ENCODE peak calls at places on chromosomes 16 and 17, in four cellular contexts. One of them, this sample, is unnamed.

GRCh38 chr17:8675306-8675705 is 44.8 kb upstream of the MYH10 start:
- DNase-seq in K562: no peak
- DNase-seq in H1: no peak
- DNase-seq in HepG2: no peak
- DNase-seq in this sample: no peak

GRCh38 chr16:2985457-2985856 is 5.2 kb upstream of the PKMYT1 start:
- DNase-seq in K562: no peak
- DNase-seq in H1: no peak
- DNase-seq in HepG2: no peak
- DNase-seq in this sample: no peak

GRCh38 chr16:67926181-67926742 is 5.4 kb downstream of the CTRL start:
- DNase-seq in K562: no peak
- DNase-seq in H1: no peak
- DNase-seq in HepG2: no peak
- DNase-seq in this sample: no peak

GRCh38 chr17:8124350-8125195 is 667 bp upstream of the HES7 start:
- DNase-seq in K562: no peak
- DNase-seq in H1: peak; percentile 55
- DNase-seq in HepG2: no peak
- DNase-seq in this sample: no peak

GRCh38 chr17:7004398-7005253 is 7.8 kb upstream of the RNASEK start:
- DNase-seq in K562: peak; percentile 43
- DNase-seq in H1: peak; percentile 53
- DNase-seq in HepG2: peak; percentile 76
- DNase-seq in this sample: peak; percentile 84

GRCh38 chr17:17411692-17412091 is 65.1 kb upstream of the MED9 start:
- DNase-seq in K562: no peak
- DNase-seq in H1: no peak
- DNase-seq in HepG2: no peak
- DNase-seq in this sample: no peak

GRCh38 chr17:40485851-40486512 is 15.4 kb downstream of the TNS4 start:
- DNase-seq in K562: peak; percentile 31
- DNase-seq in H1: no peak
- DNase-seq in HepG2: peak; percentile 86
- DNase-seq in this sample: peak; percentile 99

GRCh38 chr17:38606646-38607611 is 1.2 kb upstream of the SRCIN1 start:
- DNase-seq in K562: no peak
- DNase-seq in H1: no peak
- DNase-seq in HepG2: no peak
- DNase-seq in this sample: no peak

GRCh38 chr17:9185688-9186289 is 164.5 kb downstream of the NTN1 start:
- DNase-seq in K562: no peak
- DNase-seq in H1: no peak
- DNase-seq in HepG2: no peak
- DNase-seq in this sample: no peak

GRCh38 chr17:68701046-68701445 is 99.9 kb upstream of the FAM20A start:
- DNase-seq in K562: no peak
- DNase-seq in H1: no peak
- DNase-seq in HepG2: no peak
- DNase-seq in this sample: no peak

GRCh38 chr17:62727916-62728672 is 80.0 kb downstream of the MARCHF10 start:
- DNase-seq in K562: no peak
- DNase-seq in H1: no peak
- DNase-seq in HepG2: no peak
- DNase-seq in this sample: no peak

GRCh38 chr16:70520612-70521297 is 2.6 kb downstream of the COG4 start:
- DNase-seq in K562: no peak
- DNase-seq in H1: no peak
- DNase-seq in HepG2: no peak
- DNase-seq in this sample: no peak

GRCh38 chr17:80123791-80124190 is 22.4 kb downstream of the GAA start:
- DNase-seq in K562: no peak
- DNase-seq in H1: no peak
- DNase-seq in HepG2: no peak
- DNase-seq in this sample: no peak

GRCh38 chr16:29993191-29993902 is 2.1 kb downstream of the HIRIP3 start:
- DNase-seq in K562: no peak
- DNase-seq in H1: no peak
- DNase-seq in HepG2: no peak
- DNase-seq in this sample: no peak

GRCh38 chr17:77843878-77844260 is 114.6 kb upstream of the TNRC6C start:
- DNase-seq in K562: no peak
- DNase-seq in H1: no peak
- DNase-seq in HepG2: no peak
- DNase-seq in this sample: no peak

GRCh38 chr16:78669994-78670393 is 570.5 kb downstream of the WWOX start:
- DNase-seq in K562: no peak
- DNase-seq in H1: no peak
- DNase-seq in HepG2: no peak
- DNase-seq in this sample: no peak
- TF ChIP-seq PHF8 in K562: no peak
- TF ChIP-seq PHF8 in H1: no peak
- TF ChIP-seq PHF8 in HepG2: no peak
- TF ChIP-seq PHF8 in this sample: no peak

GRCh38 chr17:58587713-58588117 is 73.3 kb upstream of the MTMR4 start:
- DNase-seq in K562: peak; percentile 87
- DNase-seq in H1: peak; percentile 70
- DNase-seq in HepG2: peak; percentile 63
- DNase-seq in this sample: peak; percentile 69

GRCh38 chr17:58590377-58590776 is 75.9 kb upstream of the MTMR4 start:
- DNase-seq in K562: no peak
- DNase-seq in H1: no peak
- DNase-seq in HepG2: no peak
- DNase-seq in this sample: no peak

GRCh38 chr17:58595194-58595792 is 80.9 kb upstream of the MTMR4 start:
- DNase-seq in K562: no peak
- DNase-seq in H1: no peak
- DNase-seq in HepG2: no peak
- DNase-seq in this sample: peak; percentile 60

GRCh38 chr17:58593121-58593520 is 78.7 kb upstream of the MTMR4 start:
- DNase-seq in K562: no peak
- DNase-seq in H1: no peak
- DNase-seq in HepG2: no peak
- DNase-seq in this sample: no peak

DNA sequence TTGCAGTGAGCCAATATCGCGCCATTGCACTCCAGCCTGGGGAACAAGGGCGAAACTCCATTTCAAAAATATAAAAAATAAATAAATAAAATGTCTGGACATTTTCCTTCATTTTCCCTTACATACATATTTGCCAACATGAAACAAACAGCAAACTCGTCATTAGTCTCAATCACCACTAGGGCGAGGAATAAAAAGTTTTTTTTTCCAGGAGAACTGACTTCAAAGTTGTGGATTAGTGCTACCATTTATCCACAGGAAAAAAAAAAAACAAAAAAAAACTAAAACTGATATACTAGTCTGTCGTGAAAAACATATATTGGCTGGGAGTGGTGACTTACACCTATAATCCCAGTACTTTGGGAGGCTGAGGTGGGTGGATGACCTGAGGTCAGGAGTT is 77.0 kb upstream of the MTMR4 start:
- DNase-seq in K562: no peak
- DNase-seq in H1: no peak
- DNase-seq in HepG2: no peak
- DNase-seq in this sample: no peak
- TF ChIP-seq CTCF in K562: no peak
- TF ChIP-seq CTCF in H1: no peak
- TF ChIP-seq CTCF in HepG2: no peak
- TF ChIP-seq CTCF in this sample: no peak

GRCh38 chr17:57705921-57706695 is 39.0 kb downstream of the CCDC182 start:
- DNase-seq in K562: no peak
- DNase-seq in H1: peak; percentile 35
- DNase-seq in HepG2: no peak
- DNase-seq in this sample: no peak

GRCh38 chr17:57704448-57704847 is 40.7 kb downstream of the CCDC182 start:
- DNase-seq in K562: no peak
- DNase-seq in H1: peak; percentile 20
- DNase-seq in HepG2: no peak
- DNase-seq in this sample: no peak

GRCh38 chr17:57708401-57708800 is 36.7 kb downstream of the CCDC182 start:
- DNase-seq in K562: no peak
- DNase-seq in H1: peak; percentile 57
- DNase-seq in HepG2: no peak
- DNase-seq in this sample: no peak

GRCh38 chr17:57706761-57707160 is 38.3 kb downstream of the CCDC182 start:
- DNase-seq in K562: no peak
- DNase-seq in H1: peak; percentile 39
- DNase-seq in HepG2: no peak
- DNase-seq in this sample: no peak

GRCh38 chr17:57707892-57708291 is 37.2 kb downstream of the CCDC182 start:
- DNase-seq in K562: no peak
- DNase-seq in H1: peak; percentile 60
- DNase-seq in HepG2: no peak
- DNase-seq in this sample: no peak
- TF ChIP-seq PHF8 in K562: no peak
- TF ChIP-seq PHF8 in H1: no peak
- TF ChIP-seq PHF8 in HepG2: no peak
- TF ChIP-seq PHF8 in this sample: no peak

GRCh38 chr16:65280988-65281530 is 159.2 kb upstream of the CDH11 start:
- DNase-seq in K562: no peak
- DNase-seq in H1: no peak
- DNase-seq in HepG2: no peak
- DNase-seq in this sample: no peak
- TF ChIP-seq CTCF in K562: no peak
- TF ChIP-seq CTCF in H1: no peak
- TF ChIP-seq CTCF in HepG2: no peak
- TF ChIP-seq CTCF in this sample: no peak

GRCh38 chr17:83110755-83111154 is 31.3 kb downstream of the METRNL start:
- DNase-seq in K562: no peak
- DNase-seq in H1: no peak
- DNase-seq in HepG2: no peak
- DNase-seq in this sample: no peak
- TF ChIP-seq PHF8 in K562: no peak
- TF ChIP-seq PHF8 in H1: no peak
- TF ChIP-seq PHF8 in HepG2: no peak
- TF ChIP-seq PHF8 in this sample: no peak